ENCODE peak calls at places on chromosomes 1 and 21, in four cellular contexts. One of them, this sample, is unnamed.

GRCh38 chr1:161840363-161840762 is 74.2 kb downstream of the ATF6 start:
- DNase-seq in glutamatergic neuron: no peak
- DNase-seq in fibroblast of lung: peak
- DNase-seq in CD4-positive, alpha-beta T cell: no peak
- DNase-seq in this sample: no peak

GRCh38 chr1:29513357-29513756 is 277.0 kb downstream of the PTPRU start:
- DNase-seq in fibroblast of lung: peak
- DNase-seq in CD4-positive, alpha-beta T cell: no peak
- DNase-seq in glutamatergic neuron: peak
- DNase-seq in this sample: peak

GRCh38 chr1:17581389-17582123 is 42.1 kb downstream of the ARHGEF10L start:
- DNase-seq in glutamatergic neuron: no peak
- DNase-seq in fibroblast of lung: no peak
- DNase-seq in CD4-positive, alpha-beta T cell: no peak
- DNase-seq in this sample: no peak

GRCh38 chr1:63693956-63694607 is 79.7 kb upstream of the ROR1 start:
- DNase-seq in CD4-positive, alpha-beta T cell: no peak
- DNase-seq in fibroblast of lung: peak
- DNase-seq in glutamatergic neuron: no peak
- DNase-seq in this sample: no peak

GRCh38 chr1:204493145-204493881 is 1.3 kb downstream of the PIK3C2B start:
- DNase-seq in CD4-positive, alpha-beta T cell: no peak
- DNase-seq in glutamatergic neuron: no peak
- DNase-seq in fibroblast of lung: peak
- DNase-seq in this sample: peak

GRCh38 chr21:44846485-44847260 is 26.8 kb downstream of the PTTG1IP start:
- DNase-seq in glutamatergic neuron: no peak
- DNase-seq in fibroblast of lung: no peak
- DNase-seq in CD4-positive, alpha-beta T cell: peak
- DNase-seq in this sample: peak

GRCh38 chr1:56854521-56855099 is at the start of gene C8A:
- DNase-seq in glutamatergic neuron: no peak
- DNase-seq in fibroblast of lung: no peak
- DNase-seq in CD4-positive, alpha-beta T cell: no peak
- DNase-seq in this sample: no peak

GRCh38 chr1:27122652-27123051 is 32.3 kb downstream of the SLC9A1 start:
- DNase-seq in fibroblast of lung: peak
- DNase-seq in glutamatergic neuron: no peak
- DNase-seq in CD4-positive, alpha-beta T cell: no peak
- DNase-seq in this sample: peak

GRCh38 chr1:91791103-91791502 is 94.8 kb downstream of the TGFBR3 start:
- DNase-seq in glutamatergic neuron: no peak
- DNase-seq in CD4-positive, alpha-beta T cell: no peak
- DNase-seq in fibroblast of lung: no peak
- DNase-seq in this sample: no peak

GRCh38 chr1:14413809-14414208 is 184.7 kb upstream of the KAZN start:
- DNase-seq in glutamatergic neuron: no peak
- DNase-seq in fibroblast of lung: peak
- DNase-seq in CD4-positive, alpha-beta T cell: no peak
- DNase-seq in this sample: peak

GRCh38 chr1:114470681-114471080 is 40.3 kb downstream of the TRIM33 start:
- DNase-seq in glutamatergic neuron: no peak
- DNase-seq in fibroblast of lung: no peak
- DNase-seq in CD4-positive, alpha-beta T cell: no peak
- DNase-seq in this sample: no peak

GRCh38 chr1:111203681-111204210 is 3.3 kb upstream of the DENND2D start:
- DNase-seq in glutamatergic neuron: peak
- DNase-seq in CD4-positive, alpha-beta T cell: peak
- DNase-seq in fibroblast of lung: peak
- DNase-seq in this sample: peak

GRCh38 chr1:103949714-103950113 is 200.0 kb downstream of the AMY1C start:
- DNase-seq in glutamatergic neuron: peak
- DNase-seq in fibroblast of lung: no peak
- DNase-seq in CD4-positive, alpha-beta T cell: no peak
- DNase-seq in this sample: no peak

GRCh38 chr1:2258996-2259395 is 30.9 kb downstream of the SKI start:
- DNase-seq in CD4-positive, alpha-beta T cell: peak
- DNase-seq in fibroblast of lung: no peak
- DNase-seq in glutamatergic neuron: peak
- DNase-seq in this sample: no peak

GRCh38 chr1:183734600-183735036 is 70.3 kb upstream of the RGL1 start:
- DNase-seq in CD4-positive, alpha-beta T cell: no peak
- DNase-seq in glutamatergic neuron: peak
- DNase-seq in fibroblast of lung: peak
- DNase-seq in this sample: peak

GRCh38 chr1:154351363-154352068 is 26.2 kb downstream of the ATP8B2 start:
- DNase-seq in CD4-positive, alpha-beta T cell: no peak
- DNase-seq in glutamatergic neuron: no peak
- DNase-seq in fibroblast of lung: no peak
- DNase-seq in this sample: no peak

GRCh38 chr1:60866251-60866650 is 216.1 kb upstream of the NFIA start:
- DNase-seq in CD4-positive, alpha-beta T cell: no peak
- DNase-seq in glutamatergic neuron: no peak
- DNase-seq in fibroblast of lung: no peak
- DNase-seq in this sample: no peak

GRCh38 chr1:46044116-46044515 is 88.3 kb downstream of the PIK3R3 start:
- DNase-seq in glutamatergic neuron: no peak
- DNase-seq in CD4-positive, alpha-beta T cell: no peak
- DNase-seq in fibroblast of lung: no peak
- DNase-seq in this sample: no peak

GRCh38 chr21:46518983-46519583 is 60.4 kb downstream of the DIP2A start:
- DNase-seq in CD4-positive, alpha-beta T cell: no peak
- DNase-seq in glutamatergic neuron: no peak
- DNase-seq in fibroblast of lung: peak
- DNase-seq in this sample: peak

GRCh38 chr1:228372183-228373003 is 34.2 kb downstream of the TRIM11 start:
- DNase-seq in CD4-positive, alpha-beta T cell: peak
- DNase-seq in fibroblast of lung: no peak
- DNase-seq in glutamatergic neuron: peak
- DNase-seq in this sample: no peak

GRCh38 chr1:205287723-205288122 is 33.8 kb downstream of the NUAK2 start:
- DNase-seq in CD4-positive, alpha-beta T cell: no peak
- DNase-seq in fibroblast of lung: no peak
- DNase-seq in glutamatergic neuron: no peak
- DNase-seq in this sample: no peak

GRCh38 chr1:218496561-218496960 is 151.4 kb downstream of the TGFB2 start:
- DNase-seq in CD4-positive, alpha-beta T cell: no peak
- DNase-seq in fibroblast of lung: peak
- DNase-seq in glutamatergic neuron: no peak
- DNase-seq in this sample: peak

GRCh38 chr1:153790282-153790995 is 15.2 kb downstream of the SLC27A3 start:
- DNase-seq in glutamatergic neuron: no peak
- DNase-seq in fibroblast of lung: peak
- DNase-seq in CD4-positive, alpha-beta T cell: no peak
- DNase-seq in this sample: peak

GRCh38 chr1:210342986-210343780 is 14.5 kb downstream of the HHAT start:
- DNase-seq in glutamatergic neuron: no peak
- DNase-seq in fibroblast of lung: no peak
- DNase-seq in CD4-positive, alpha-beta T cell: no peak
- DNase-seq in this sample: no peak

GRCh38 chr1:224380003-224380402 is 23.3 kb downstream of the CNIH4 start:
- DNase-seq in fibroblast of lung: no peak
- DNase-seq in CD4-positive, alpha-beta T cell: peak
- DNase-seq in glutamatergic neuron: no peak
- DNase-seq in this sample: no peak

GRCh38 chr1:222583079-222583478 is 6.7 kb downstream of the TAF1A start:
- DNase-seq in fibroblast of lung: no peak
- DNase-seq in glutamatergic neuron: no peak
- DNase-seq in CD4-positive, alpha-beta T cell: no peak
- DNase-seq in this sample: no peak

GRCh38 chr1:3061566-3061965 is 7.4 kb upstream of the PRDM16 start:
- DNase-seq in CD4-positive, alpha-beta T cell: no peak
- DNase-seq in glutamatergic neuron: no peak
- DNase-seq in fibroblast of lung: no peak
- DNase-seq in this sample: no peak

GRCh38 chr1:205477759-205478247 is 22.0 kb upstream of the BLACAT1 start:
- DNase-seq in fibroblast of lung: peak
- DNase-seq in CD4-positive, alpha-beta T cell: no peak
- DNase-seq in glutamatergic neuron: no peak
- DNase-seq in this sample: peak

GRCh38 chr1:41662656-41663437 is 178.4 kb upstream of the EDN2 start:
- DNase-seq in CD4-positive, alpha-beta T cell: no peak
- DNase-seq in fibroblast of lung: peak
- DNase-seq in glutamatergic neuron: peak
- DNase-seq in this sample: peak

GRCh38 chr1:156993426-156994147 is 52.0 kb downstream of the ARHGEF11 start:
- DNase-seq in glutamatergic neuron: no peak
- DNase-seq in CD4-positive, alpha-beta T cell: no peak
- DNase-seq in fibroblast of lung: no peak
- DNase-seq in this sample: no peak

GRCh38 chr1:64507897-64508296 is 38.0 kb downstream of the CACHD1 start:
- DNase-seq in glutamatergic neuron: no peak
- DNase-seq in fibroblast of lung: no peak
- DNase-seq in CD4-positive, alpha-beta T cell: no peak
- DNase-seq in this sample: no peak

GRCh38 chr1:31904339-31905092 is 33.7 kb downstream of the PTP4A2 start:
- DNase-seq in CD4-positive, alpha-beta T cell: no peak
- DNase-seq in glutamatergic neuron: no peak
- DNase-seq in fibroblast of lung: peak
- DNase-seq in this sample: peak

GRCh38 chr1:175206687-175207086 is 14.1 kb upstream of the KIAA0040 start:
- DNase-seq in CD4-positive, alpha-beta T cell: no peak
- DNase-seq in fibroblast of lung: no peak
- DNase-seq in glutamatergic neuron: no peak
- DNase-seq in this sample: peak

GRCh38 chr1:110240476-110241210 is 30.5 kb downstream of the KCNC4 start:
- DNase-seq in glutamatergic neuron: no peak
- DNase-seq in CD4-positive, alpha-beta T cell: no peak
- DNase-seq in fibroblast of lung: no peak
- DNase-seq in this sample: no peak

GRCh38 chr1:87091425-87091824 is 177.0 kb downstream of the HS2ST1 start:
- DNase-seq in fibroblast of lung: no peak
- DNase-seq in glutamatergic neuron: no peak
- DNase-seq in CD4-positive, alpha-beta T cell: no peak
- DNase-seq in this sample: no peak

GRCh38 chr1:87093286-87093685 is 178.9 kb downstream of the HS2ST1 start:
- DNase-seq in CD4-positive, alpha-beta T cell: no peak
- DNase-seq in glutamatergic neuron: no peak
- DNase-seq in fibroblast of lung: no peak
- DNase-seq in this sample: no peak

GRCh38 chr1:87092852-87093251 is 178.4 kb downstream of the HS2ST1 start:
- DNase-seq in CD4-positive, alpha-beta T cell: no peak
- DNase-seq in glutamatergic neuron: no peak
- DNase-seq in fibroblast of lung: no peak
- DNase-seq in this sample: no peak

GRCh38 chr1:87089823-87090222 is 175.4 kb downstream of the HS2ST1 start:
- DNase-seq in glutamatergic neuron: no peak
- DNase-seq in CD4-positive, alpha-beta T cell: no peak
- DNase-seq in fibroblast of lung: no peak
- DNase-seq in this sample: no peak

GRCh38 chr1:87094238-87094637 is 179.8 kb downstream of the HS2ST1 start:
- DNase-seq in glutamatergic neuron: no peak
- DNase-seq in fibroblast of lung: no peak
- DNase-seq in CD4-positive, alpha-beta T cell: no peak
- DNase-seq in this sample: no peak
- TF ChIP-seq CTCF in glutamatergic neuron: no peak
- TF ChIP-seq CTCF in fibroblast of lung: no peak
- TF ChIP-seq CTCF in CD4-positive, alpha-beta T cell: no peak
- TF ChIP-seq CTCF in this sample: no peak

GRCh38 chr1:220983877-220984635 is 104.8 kb downstream of the HLX start:
- DNase-seq in CD4-positive, alpha-beta T cell: no peak
- DNase-seq in fibroblast of lung: no peak
- DNase-seq in glutamatergic neuron: no peak
- DNase-seq in this sample: no peak
- TF ChIP-seq CTCF in CD4-positive, alpha-beta T cell: no peak
- TF ChIP-seq CTCF in fibroblast of lung: no peak
- TF ChIP-seq CTCF in glutamatergic neuron: no peak
- TF ChIP-seq CTCF in this sample: no peak

GRCh38 chr1:6285356-6285755 is 24.5 kb upstream of the GPR153 start:
- DNase-seq in fibroblast of lung: no peak
- DNase-seq in glutamatergic neuron: no peak
- DNase-seq in CD4-positive, alpha-beta T cell: no peak
- DNase-seq in this sample: no peak
- TF ChIP-seq CTCF in fibroblast of lung: no peak
- TF ChIP-seq CTCF in glutamatergic neuron: no peak
- TF ChIP-seq CTCF in CD4-positive, alpha-beta T cell: no peak
- TF ChIP-seq CTCF in this sample: no peak

DNA sequence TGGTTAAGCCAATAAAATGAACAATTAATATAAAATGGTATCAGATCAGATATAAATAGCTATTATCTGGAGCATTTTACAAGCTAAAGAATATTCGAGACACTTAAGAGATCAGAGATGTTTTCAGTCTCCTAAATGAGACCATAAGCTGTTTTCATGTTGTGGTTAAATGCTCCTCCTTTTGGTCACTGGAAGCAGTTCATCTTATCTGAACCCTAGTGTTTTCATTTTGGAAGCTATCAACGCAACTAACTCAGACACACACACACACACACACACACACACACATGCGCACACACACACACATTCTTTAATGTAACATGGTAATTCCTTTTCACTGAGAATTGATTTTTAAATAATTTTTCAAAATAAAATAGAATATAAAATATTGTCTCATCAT is 10.0 kb upstream of the LRRC8C start:
- DNase-seq in fibroblast of lung: peak
- DNase-seq in glutamatergic neuron: no peak
- DNase-seq in CD4-positive, alpha-beta T cell: no peak
- DNase-seq in this sample: peak
- TF ChIP-seq CTCF in fibroblast of lung: no peak
- TF ChIP-seq CTCF in glutamatergic neuron: no peak
- TF ChIP-seq CTCF in CD4-positive, alpha-beta T cell: no peak
- TF ChIP-seq CTCF in this sample: peak

GRCh38 chr21:36713746-36714145 is 14.8 kb downstream of the SIM2 start:
- DNase-seq in CD4-positive, alpha-beta T cell: no peak
- DNase-seq in glutamatergic neuron: no peak
- DNase-seq in fibroblast of lung: no peak
- DNase-seq in this sample: no peak
- TF ChIP-seq CTCF in CD4-positive, alpha-beta T cell: no peak
- TF ChIP-seq CTCF in glutamatergic neuron: no peak
- TF ChIP-seq CTCF in fibroblast of lung: no peak
- TF ChIP-seq CTCF in this sample: no peak

GRCh38 chr1:145978860-145979745 is 14.6 kb downstream of the POLR3GL start:
- DNase-seq in CD4-positive, alpha-beta T cell: peak
- DNase-seq in fibroblast of lung: peak
- DNase-seq in glutamatergic neuron: peak
- DNase-seq in this sample: peak
- TF ChIP-seq CTCF in CD4-positive, alpha-beta T cell: peak
- TF ChIP-seq CTCF in fibroblast of lung: peak
- TF ChIP-seq CTCF in glutamatergic neuron: no peak
- TF ChIP-seq CTCF in this sample: peak